ENCODE peak calls at places on chromosomes 6 and 20, in ten cellular contexts. M is colonic mucosa, P is left lung, F is dorsolateral prefrontal cortex, Q is fibroblast of lung, S is kidney, I is heart left ventricle, Z is sigmoid colon, U is H1, Y is esophagus squamous epithelium. A is an unnamed sample.

GRCh38 chr6:40672118-40672517 is 85.0 kb upstream of the LRFN2 start:
- DNase-seq in S (no peak), I (no peak), F (no peak), M (no peak), Q (no peak), U (no peak), Y (no peak), P (no peak), Z (no peak), A (no peak)

GRCh38 chr20:9590189-9590588 is 75.8 kb downstream of the LAMP5 start:
- DNase-seq in P (no peak), M (no peak), U (no peak), S (no peak), Y (no peak), I (no peak), Q (peak), Z (no peak), F (no peak), A (no peak)

GRCh38 chr6:129136751-129137150 is 253.8 kb downstream of the LAMA2 start:
- DNase-seq in F (no peak), Y (no peak), P (no peak), M (no peak), Q (no peak), Z (no peak), S (no peak), U (no peak), I (no peak), A (no peak)

GRCh38 chr6:138162104-138162946 is 586 bp downstream of the ARFGEF3 start:
- DNase-seq in M (peak), S (no peak), Z (no peak), I (peak), U (no peak), P (no peak), Y (no peak), F (no peak), Q (peak), A (peak)

GRCh38 chr6:158417760-158418098 is 105.5 kb downstream of the TULP4 start:
- DNase-seq in M (no peak), I (no peak), P (no peak), U (no peak), Q (peak), F (peak), S (no peak), Y (no peak), Z (no peak), A (no peak)

GRCh38 chr20:1805161-1805581 is 90.0 kb upstream of the SIRPA start:
- DNase-seq in M (no peak), F (no peak), Z (no peak), P (no peak), I (no peak), Y (no peak), U (no peak), Q (no peak), S (peak), A (no peak)

GRCh38 chr6:41964201-41964887 is 22.7 kb upstream of the CCND3 start:
- DNase-seq in Y (no peak), S (no peak), Z (peak), F (no peak), Q (no peak), M (no peak), P (no peak), I (no peak), U (no peak), A (no peak)

GRCh38 chr6:117496383-117496990 is 14.0 kb downstream of the DCBLD1 start:
- DNase-seq in M (no peak), I (no peak), P (no peak), Y (no peak), F (no peak), S (no peak), U (no peak), Z (no peak), Q (peak), A (no peak)

GRCh38 chr6:111662192-111662793 is 56.6 kb upstream of the TRAF3IP2 start:
- DNase-seq in I (no peak), S (no peak), Y (no peak), F (no peak), P (no peak), M (no peak), Q (no peak), U (no peak), Z (peak), A (no peak)

GRCh38 chr6:128518531-128519131 is 1.8 kb downstream of the PTPRK start:
- DNase-seq in U (no peak), S (no peak), F (no peak), M (no peak), P (no peak), I (no peak), Z (no peak), Q (no peak), Y (no peak), A (no peak)

GRCh38 chr20:47054945-47055344 is 160.3 kb downstream of the EYA2 start:
- DNase-seq in Q (no peak), Z (no peak), P (no peak), Y (no peak), I (no peak), U (no peak), M (no peak), S (no peak), F (no peak), A (no peak)

GRCh38 chr20:1282966-1283365 is 16.9 kb downstream of the SNPH start:
- DNase-seq in U (no peak), M (no peak), I (no peak), S (no peak), Z (no peak), Q (no peak), F (no peak), P (no peak), Y (no peak), A (no peak)

GRCh38 chr6:105051941-105052471 is 95.1 kb downstream of the LIN28B start:
- DNase-seq in P (no peak), Z (no peak), Y (no peak), U (no peak), Q (no peak), M (no peak), I (no peak), F (no peak), S (no peak), A (no peak)

GRCh38 chr6:28212510-28213212 is 12.4 kb upstream of the ZSCAN9 start:
- DNase-seq in S (no peak), M (peak), F (no peak), U (peak), Y (no peak), Z (no peak), P (peak), Q (peak), I (no peak), A (no peak)

GRCh38 chr6:28893172-28893799 is 30.5 kb downstream of the TRIM27 start:
- DNase-seq in M (no peak), Q (no peak), Y (no peak), U (no peak), F (no peak), Z (peak), P (no peak), S (no peak), I (no peak), A (no peak)

GRCh38 chr6:81806793-81807565 is 54.5 kb upstream of the TENT5A start:
- DNase-seq in S (no peak), Y (no peak), F (no peak), I (no peak), Q (no peak), M (peak), Z (no peak), U (no peak), P (no peak), A (no peak)

GRCh38 chr20:15703171-15703911 is 869.9 kb downstream of the KIF16B start:
- DNase-seq in P (no peak), Q (peak), F (no peak), S (no peak), I (no peak), M (no peak), Z (no peak), Y (no peak), U (no peak), A (no peak)

GRCh38 chr6:117928833-117929232 is 21.8 kb downstream of the SLC35F1 start:
- DNase-seq in Y (no peak), M (no peak), I (no peak), S (no peak), Q (no peak), U (no peak), Z (no peak), F (no peak), P (no peak), A (no peak)

GRCh38 chr6:120198033-120198432 is 848.5 kb upstream of the MAN1A1 start:
- DNase-seq in U (no peak), I (no peak), M (no peak), Y (no peak), Z (no peak), F (no peak), S (no peak), Q (peak), P (no peak), A (no peak)

GRCh38 chr6:79134699-79135474 is 56.8 kb upstream of the PHIP start:
- DNase-seq in I (no peak), M (no peak), Y (no peak), S (no peak), Q (no peak), U (no peak), P (no peak), F (no peak), Z (no peak), A (peak)

GRCh38 chr6:12147557-12148316 is 135.6 kb downstream of the HIVEP1 start:
- DNase-seq in S (no peak), P (no peak), F (no peak), Z (no peak), Y (no peak), Q (peak), U (no peak), I (no peak), M (no peak), A (no peak)

GRCh38 chr20:20367681-20368413 is at the start of gene INSM1:
- DNase-seq in Z (no peak), S (peak), I (no peak), Y (no peak), F (peak), P (no peak), Q (no peak), M (no peak), U (no peak), A (peak)

GRCh38 chr6:56933650-56934049 is 21.3 kb upstream of the BEND6 start:
- DNase-seq in Y (no peak), U (no peak), Z (no peak), P (no peak), F (no peak), M (no peak), I (no peak), Q (peak), S (no peak), A (no peak)

GRCh38 chr20:20761302-20761701 is 48.9 kb upstream of the RALGAPA2 start:
- DNase-seq in U (no peak), M (no peak), I (no peak), Z (no peak), Q (no peak), Y (no peak), F (no peak), S (no peak), P (no peak), A (no peak)

GRCh38 chr6:97626586-97627441 is 343.8 kb upstream of the MMS22L start:
- DNase-seq in P (no peak), F (no peak), I (no peak), Y (no peak), Q (peak), S (no peak), M (no peak), Z (no peak), U (no peak), A (no peak)

GRCh38 chr20:32497589-32498224 is 87.4 kb downstream of the NOL4L start:
- DNase-seq in F (no peak), P (no peak), Q (no peak), I (no peak), S (peak), M (no peak), U (no peak), Y (no peak), Z (peak), A (no peak)

GRCh38 chr20:45340236-45340847 is 7.9 kb downstream of the SDC4 start:
- DNase-seq in U (no peak), F (no peak), M (no peak), S (no peak), Z (no peak), Q (no peak), Y (no peak), P (peak), I (no peak), A (no peak)

GRCh38 chr20:3461191-3461874 is 9.5 kb upstream of the ATRN start:
- DNase-seq in Q (peak), Y (no peak), I (no peak), U (no peak), S (no peak), Z (no peak), P (no peak), M (no peak), F (no peak), A (no peak)

GRCh38 chr6:39610229-39610628 is 115.0 kb downstream of the KIF6 start:
- DNase-seq in Q (peak), P (no peak), Y (no peak), S (no peak), Z (no peak), F (no peak), M (no peak), U (no peak), I (no peak), A (no peak)

GRCh38 chr20:31620246-31620645 is 15.2 kb downstream of the ID1 start:
- DNase-seq in Q (no peak), U (no peak), M (no peak), F (no peak), S (no peak), I (no peak), Z (no peak), P (no peak), Y (no peak), A (no peak)

GRCh38 chr20:64146936-64147451 is 17.3 kb upstream of the MYT1 start:
- DNase-seq in Z (peak), P (no peak), M (no peak), I (peak), Q (no peak), S (peak), Y (no peak), U (no peak), F (no peak), A (no peak)

GRCh38 chr6:70394518-70395300 is 18.6 kb upstream of the FAM135A start:
- DNase-seq in I (no peak), Z (no peak), Y (no peak), U (no peak), Q (no peak), F (no peak), S (no peak), P (peak), M (peak), A (no peak)

GRCh38 chr6:107064579-107065065 is 36.6 kb downstream of the MTRES1 start:
- DNase-seq in Z (no peak), F (no peak), Q (peak), I (peak), S (no peak), Y (no peak), M (peak), U (no peak), P (peak), A (peak)

GRCh38 chr6:144343736-144344428 is 58.7 kb downstream of the UTRN start:
- DNase-seq in Y (no peak), S (no peak), F (no peak), Z (no peak), M (peak), U (no peak), I (no peak), P (no peak), Q (no peak), A (no peak)

GRCh38 chr6:3517350-3517749 is 60.5 kb upstream of the SLC22A23 start:
- DNase-seq in S (no peak), Y (no peak), P (no peak), I (no peak), Z (no peak), Q (peak), F (no peak), M (no peak), U (no peak), A (no peak)

GRCh38 chr6:84346372-84346771 is 118.9 kb upstream of the CEP162 start:
- DNase-seq in I (no peak), U (no peak), Z (no peak), F (no peak), P (no peak), Q (peak), Y (no peak), S (no peak), M (no peak), A (no peak)
- TF ChIP-seq CTCF in I (no peak), U (peak), Z (no peak), F (no peak), P (no peak), Q (no peak), Y (no peak), S (no peak), M (no peak), A (no peak)

GRCh38 chr6:125793863-125794262 is 3.1 kb downstream of the NCOA7 start:
- DNase-seq in I (no peak), S (no peak), M (no peak), Y (no peak), P (no peak), U (no peak), Q (no peak), Z (no peak), F (no peak), A (no peak)
- H3K4me3 ChIP-seq in I (no peak), S (no peak), M (no peak), Y (no peak), P (no peak), U (no peak), Q (no peak), Z (no peak), F (peak), A (no peak)

DNA sequence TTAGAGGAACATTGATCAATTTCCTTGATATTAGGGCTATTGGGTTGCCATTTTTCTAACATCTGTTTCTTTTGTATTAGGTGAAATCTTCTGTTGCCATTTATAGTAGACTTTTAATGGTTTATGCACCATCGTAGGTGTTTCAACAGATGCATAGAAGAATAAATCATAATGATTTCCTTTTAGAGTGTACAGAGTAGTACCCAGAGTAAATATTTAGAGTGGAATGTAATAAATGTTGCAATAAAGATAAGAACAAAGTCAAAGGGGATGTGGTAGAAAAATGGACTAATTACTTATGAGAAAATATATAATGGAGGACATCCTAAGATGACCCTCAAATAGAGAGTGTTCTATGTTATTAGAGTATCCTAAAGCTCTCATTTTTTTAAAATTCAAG is 643.0 kb upstream of the CITED2 start:
- DNase-seq in M (no peak), P (no peak), U (no peak), S (no peak), Z (no peak), Q (no peak), I (no peak), Y (no peak), F (no peak), A (no peak)
- H3K27ac ChIP-seq in M (no peak), P (no peak), U (no peak), S (no peak), Z (no peak), Q (no peak), I (no peak), Y (no peak), F (no peak), A (no peak)

DNA sequence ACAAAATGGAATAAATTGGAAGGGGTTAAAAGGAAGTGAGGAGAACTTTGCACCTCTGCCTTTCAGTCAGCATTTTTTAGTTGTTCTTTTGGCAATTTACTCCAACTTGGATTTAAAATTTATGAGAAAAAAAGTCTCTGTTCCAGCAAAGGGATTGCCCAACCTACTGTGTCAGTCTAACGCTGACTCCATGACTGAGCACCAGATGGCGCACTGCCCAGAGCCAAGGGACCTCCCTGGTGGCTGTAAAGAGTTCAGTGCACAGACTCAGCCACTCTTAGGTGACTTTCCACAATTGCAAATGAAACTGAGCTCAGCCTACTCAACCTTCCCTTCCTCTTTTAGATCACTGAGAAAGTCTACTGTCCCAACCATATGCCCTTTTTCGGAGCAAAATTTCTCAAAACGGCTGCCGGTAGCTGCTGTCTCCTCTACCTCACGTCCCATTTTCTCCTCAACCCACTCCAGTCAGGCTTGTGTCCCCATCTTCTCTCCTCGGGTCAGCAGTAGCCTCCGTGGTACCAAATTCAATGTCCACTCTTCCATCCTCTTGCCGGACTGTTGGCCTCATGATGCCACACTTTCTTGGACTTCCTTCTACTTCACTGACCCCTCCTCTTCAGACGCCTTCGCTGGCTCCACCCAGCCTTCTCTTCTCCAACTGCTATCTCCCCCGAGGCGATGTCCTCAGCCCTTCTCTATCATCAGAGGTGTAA is 38.7 kb downstream of the GSTA2 start:
- DNase-seq in Q (peak), Z (no peak), M (peak), S (peak), Y (no peak), P (peak), F (peak), I (peak), U (peak), A (peak)
- TF ChIP-seq CTCF in Q (peak), Z (no peak), M (peak), S (peak), Y (peak), P (peak), F (peak), I (peak), U (peak), A (peak)

GRCh38 chr6:6844451-6844974 is 256.0 kb downstream of the LY86 start:
- DNase-seq in P (no peak), M (no peak), S (no peak), Y (no peak), Q (no peak), F (no peak), U (no peak), Z (no peak), I (no peak), A (no peak)

GRCh38 chr6:6843057-6843627 is 254.6 kb downstream of the LY86 start:
- DNase-seq in Z (no peak), I (no peak), Y (no peak), M (no peak), Q (peak), F (no peak), U (no peak), S (no peak), P (no peak), A (no peak)

GRCh38 chr6:6842301-6842700 is 253.8 kb downstream of the LY86 start:
- DNase-seq in I (no peak), F (no peak), P (no peak), M (no peak), U (no peak), Y (no peak), Q (no peak), S (no peak), Z (no peak), A (no peak)

GRCh38 chr6:6845603-6846002 is 257.1 kb downstream of the LY86 start:
- DNase-seq in F (no peak), Q (no peak), Y (no peak), I (no peak), S (no peak), Z (no peak), P (no peak), M (no peak), U (no peak), A (no peak)

DNA sequence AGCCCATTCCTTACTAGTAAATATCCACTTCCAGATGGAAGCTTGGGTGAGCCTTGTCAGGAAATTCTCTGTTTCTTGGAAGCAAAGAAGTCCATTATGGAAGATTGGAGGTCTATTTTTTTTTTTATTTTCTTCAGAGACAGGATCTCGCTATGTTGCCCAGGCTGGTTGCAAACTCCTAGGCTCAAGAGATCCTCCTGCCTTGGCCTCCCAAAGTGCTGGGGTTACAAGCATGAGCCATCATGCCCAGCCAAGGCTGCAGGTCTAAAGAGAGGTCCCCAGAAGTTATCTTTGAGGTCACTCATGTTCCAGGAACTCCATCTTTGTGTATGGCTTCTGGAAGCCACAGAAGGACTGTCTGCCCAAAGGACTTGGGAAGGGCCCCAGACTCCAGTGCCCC is 255.3 kb downstream of the LY86 start:
- DNase-seq in Y (no peak), U (no peak), S (no peak), Q (no peak), F (no peak), M (no peak), Z (no peak), I (no peak), P (no peak), A (no peak)
- H3K4me3 ChIP-seq in Y (no peak), U (no peak), S (no peak), Q (no peak), F (no peak), M (no peak), Z (no peak), I (no peak), P (no peak), A (no peak)

GRCh38 chr6:75098709-75099108 is 107.1 kb downstream of the COL12A1 start:
- DNase-seq in P (peak), U (no peak), F (no peak), I (peak), Z (peak), S (peak), Y (no peak), M (peak), Q (peak), A (peak)
- H3K27ac ChIP-seq in P (peak), U (no peak), F (no peak), I (no peak), Z (peak), S (no peak), Y (no peak), M (no peak), Q (peak), A (no peak)

DNA sequence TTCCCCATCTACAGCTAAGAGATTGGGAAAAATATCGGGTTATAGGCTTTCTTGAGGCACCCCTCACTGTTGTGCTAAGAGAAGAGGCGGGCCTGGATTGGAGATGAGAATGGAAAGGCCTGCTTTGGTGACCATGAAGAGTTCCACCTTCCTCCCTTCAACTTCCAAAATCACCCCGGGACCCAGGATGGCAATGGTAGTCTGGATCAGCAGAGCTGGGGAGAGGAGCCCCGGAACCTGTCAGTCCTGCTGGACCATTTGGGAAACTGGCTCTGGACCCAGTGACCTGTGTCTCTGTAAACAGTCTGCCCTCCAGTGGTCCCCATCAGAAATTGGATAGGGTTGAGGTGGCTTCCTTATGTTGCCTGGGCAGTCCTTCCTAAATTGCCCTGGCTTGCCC is 1085.6 kb downstream of the KHDRBS2 start:
- DNase-seq in Q (no peak), Z (no peak), U (no peak), M (no peak), Y (no peak), S (no peak), P (no peak), I (no peak), F (no peak), A (no peak)
- TF ChIP-seq CTCF in Q (no peak), Z (no peak), U (no peak), M (no peak), Y (no peak), S (no peak), P (no peak), I (no peak), F (no peak), A (no peak)

A was measured in testis.